ENCODE peak calls at places on chromosomes 12 and 14, in five cellular contexts. One of them, this sample, is unnamed.

GRCh38 chr12:91289881-91290280 is 107.3 kb upstream of the DCN start:
- DNase-seq in NCI-H1436: no peak
- DNase-seq in CD4-positive, alpha-beta memory T cell: no peak
- DNase-seq in T-helper 17 cell: no peak
- DNase-seq in fibroblast of lung: no peak
- DNase-seq in this sample: no peak

GRCh38 chr14:86505808-86506207 is 975.9 kb downstream of the FLRT2 start:
- DNase-seq in NCI-H1436: no peak
- DNase-seq in CD4-positive, alpha-beta memory T cell: no peak
- DNase-seq in T-helper 17 cell: no peak
- DNase-seq in fibroblast of lung: no peak
- DNase-seq in this sample: no peak

GRCh38 chr12:53712059-53712643 is 15.1 kb downstream of the CALCOCO1 start:
- DNase-seq in NCI-H1436: no peak
- DNase-seq in CD4-positive, alpha-beta memory T cell: no peak
- DNase-seq in T-helper 17 cell: no peak
- DNase-seq in fibroblast of lung: no peak
- DNase-seq in this sample: peak; percentile 68

GRCh38 chr12:2354151-2354991 is 301.6 kb downstream of the CACNA1C start:
- DNase-seq in NCI-H1436: peak; percentile 6
- DNase-seq in CD4-positive, alpha-beta memory T cell: no peak
- DNase-seq in T-helper 17 cell: no peak
- DNase-seq in fibroblast of lung: no peak
- DNase-seq in this sample: no peak

GRCh38 chr12:70619471-70620152 is 17.6 kb downstream of the PTPRB start:
- DNase-seq in NCI-H1436: no peak
- DNase-seq in CD4-positive, alpha-beta memory T cell: no peak
- DNase-seq in T-helper 17 cell: no peak
- DNase-seq in fibroblast of lung: peak; percentile 10
- DNase-seq in this sample: no peak

GRCh38 chr14:76900406-76901085 is 74.3 kb downstream of the LRRC74A start:
- DNase-seq in NCI-H1436: no peak
- DNase-seq in CD4-positive, alpha-beta memory T cell: no peak
- DNase-seq in T-helper 17 cell: no peak
- DNase-seq in fibroblast of lung: no peak
- DNase-seq in this sample: no peak

GRCh38 chr14:90060965-90061848 is 587 bp upstream of the KCNK13 start:
- DNase-seq in NCI-H1436: no peak
- DNase-seq in CD4-positive, alpha-beta memory T cell: no peak
- DNase-seq in T-helper 17 cell: no peak
- DNase-seq in fibroblast of lung: no peak
- DNase-seq in this sample: no peak

GRCh38 chr14:54782803-54783659 is 119.6 kb downstream of the GCH1 start:
- DNase-seq in NCI-H1436: no peak
- DNase-seq in CD4-positive, alpha-beta memory T cell: no peak
- DNase-seq in T-helper 17 cell: no peak
- DNase-seq in fibroblast of lung: no peak
- DNase-seq in this sample: no peak

GRCh38 chr12:52007158-52007921 is 594 bp downstream of the TAMALIN start:
- DNase-seq in NCI-H1436: no peak
- DNase-seq in CD4-positive, alpha-beta memory T cell: peak; percentile 79
- DNase-seq in T-helper 17 cell: peak; percentile 47
- DNase-seq in fibroblast of lung: peak; percentile 30
- DNase-seq in this sample: peak; percentile 41

GRCh38 chr14:37142835-37143499 is 29.4 kb downstream of the SLC25A21 start:
- DNase-seq in NCI-H1436: no peak
- DNase-seq in CD4-positive, alpha-beta memory T cell: no peak
- DNase-seq in T-helper 17 cell: no peak
- DNase-seq in fibroblast of lung: peak; percentile 17
- DNase-seq in this sample: no peak

GRCh38 chr14:31893156-31893813 is 183.8 kb upstream of the ARHGAP5 start:
- DNase-seq in NCI-H1436: no peak
- DNase-seq in CD4-positive, alpha-beta memory T cell: no peak
- DNase-seq in T-helper 17 cell: no peak
- DNase-seq in fibroblast of lung: no peak
- DNase-seq in this sample: no peak

GRCh38 chr12:96108321-96108720 is 72.9 kb upstream of the LTA4H start:
- DNase-seq in NCI-H1436: no peak
- DNase-seq in CD4-positive, alpha-beta memory T cell: no peak
- DNase-seq in T-helper 17 cell: no peak
- DNase-seq in fibroblast of lung: no peak
- DNase-seq in this sample: no peak

GRCh38 chr14:53391156-53391555 is 238.0 kb upstream of the DDHD1 start:
- DNase-seq in NCI-H1436: no peak
- DNase-seq in CD4-positive, alpha-beta memory T cell: no peak
- DNase-seq in T-helper 17 cell: no peak
- DNase-seq in fibroblast of lung: peak; percentile 78
- DNase-seq in this sample: no peak

GRCh38 chr12:56188116-56188785 is 1.0 kb downstream of the SMARCC2 start:
- DNase-seq in NCI-H1436: no peak
- DNase-seq in CD4-positive, alpha-beta memory T cell: no peak
- DNase-seq in T-helper 17 cell: no peak
- DNase-seq in fibroblast of lung: no peak
- DNase-seq in this sample: no peak